ENCODE peak calls at places on chromosome 1, in four cellular contexts. F is colonic mucosa, B is lower lobe of right lung, S is stomach. D is an unnamed sample. For H3K4me1, the result is how much of the 10 kb centered on the place peaks cover.

GRCh38 chr1:105678334-105678733 is 1378.1 kb upstream of the PRMT6 start:
- DNase-seq in F (no peak), B (no peak), S (no peak), D (no peak)

GRCh38 chr1:154627247-154628121 is 19.5 kb upstream of the ADAR start:
- DNase-seq in F (peak), B (peak), S (peak), D (peak)

GRCh38 chr1:235069577-235070563 is 58.8 kb downstream of the TOMM20 start:
- DNase-seq in F (peak), B (peak), S (peak), D (peak)

GRCh38 chr1:209609403-209610377 is 26.2 kb downstream of the CAMK1G start:
- DNase-seq in F (no peak), B (no peak), S (no peak), D (peak)

GRCh38 chr1:41496080-41497055 is 11.9 kb upstream of the EDN2 start:
- DNase-seq in F (peak), B (peak), S (peak), D (peak)

GRCh38 chr1:205930698-205931330 is 12.4 kb downstream of the SLC26A9 start:
- DNase-seq in F (no peak), B (no peak), S (no peak), D (no peak)

GRCh38 chr1:39898648-39899603 is 2.8 kb downstream of the MYCL start:
- DNase-seq in F (peak), B (peak), S (peak), D (peak)

GRCh38 chr1:44714532-44714931 is 16.4 kb downstream of the RNU5D-1 start:
- DNase-seq in F (no peak), B (no peak), S (no peak), D (no peak)

GRCh38 chr1:165896277-165896676 is 68.9 kb downstream of the UCK2 start:
- DNase-seq in F (no peak), B (no peak), S (no peak), D (peak)

GRCh38 chr1:157968503-157968902 is 24.9 kb upstream of the KIRREL1 start:
- DNase-seq in F (peak), B (no peak), S (no peak), D (no peak)

GRCh38 chr1:23899070-23899469 is 14.1 kb downstream of the CNR2 start:
- DNase-seq in F (no peak), B (no peak), S (no peak), D (no peak)

GRCh38 chr1:23897083-23897482 is 16.1 kb downstream of the CNR2 start:
- DNase-seq in F (no peak), B (no peak), S (no peak), D (no peak)

GRCh38 chr1:23895082-23895481 is 18.1 kb downstream of the CNR2 start:
- DNase-seq in F (no peak), B (no peak), S (no peak), D (no peak)

GRCh38 chr1:23896491-23896890 is 16.7 kb downstream of the CNR2 start:
- DNase-seq in F (no peak), B (no peak), S (no peak), D (no peak)

DNA sequence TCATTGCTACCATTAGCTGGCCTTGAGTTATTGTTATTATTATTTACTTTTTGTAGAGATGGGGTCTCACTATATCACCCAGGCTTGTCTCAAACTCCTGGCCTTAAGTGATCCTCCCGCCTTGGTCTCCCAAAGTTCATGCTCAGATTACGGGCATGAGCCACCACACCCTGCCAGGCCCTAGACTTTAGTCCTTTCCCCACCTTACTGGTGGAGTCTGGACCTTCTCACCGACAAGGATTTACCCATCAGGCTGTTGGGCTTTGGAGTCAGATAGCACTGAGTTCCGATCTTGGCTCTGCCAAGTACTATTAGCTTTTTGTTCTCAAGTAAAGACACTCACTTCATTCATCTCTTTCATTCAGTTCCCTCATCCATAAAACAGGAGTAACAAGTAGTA is 17.2 kb downstream of the CNR2 start:
- DNase-seq in F (no peak), B (no peak), S (no peak), D (no peak)
- H3K27ac ChIP-seq in F (no peak), B (no peak), S (no peak), D (peak)

GRCh38 chr1:204081156-204081790 is 8.4 kb downstream of the SOX13 start:
- DNase-seq in F (no peak), B (no peak), S (no peak), D (no peak)

GRCh38 chr1:204077979-204078696 is 5.2 kb downstream of the SOX13 start:
- DNase-seq in F (no peak), B (peak), S (peak), D (no peak)

GRCh38 chr1:204081791-204082513 is 9.0 kb downstream of the SOX13 start:
- DNase-seq in F (no peak), B (no peak), S (no peak), D (no peak)

GRCh38 chr1:204080163-204080903 is 7.4 kb downstream of the SOX13 start:
- DNase-seq in F (peak), B (peak), S (peak), D (peak)

DNA sequence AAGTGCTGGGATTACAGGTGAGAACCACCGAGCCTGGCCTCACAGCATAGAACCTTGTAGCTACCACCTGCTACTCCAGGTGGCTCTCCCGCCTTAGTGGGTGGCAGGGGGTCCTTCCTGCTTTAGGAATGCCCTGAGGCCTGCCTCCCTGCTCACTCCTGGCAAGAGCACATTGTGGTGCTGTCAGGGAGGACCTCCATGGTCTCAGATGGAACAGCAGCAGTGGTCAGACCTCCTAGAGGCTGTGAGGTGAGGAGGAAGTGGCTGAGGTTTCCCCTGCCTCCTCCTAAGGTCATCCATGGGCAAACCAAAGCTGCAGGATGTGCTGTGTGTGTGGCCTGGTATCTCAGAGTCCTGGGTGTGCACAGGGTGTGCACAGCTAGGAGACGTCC is 6.7 kb downstream of the SOX13 start:
- DNase-seq in F (no peak), B (no peak), S (no peak), D (no peak)
- H3K4me3 ChIP-seq in F (no peak), B (peak), S (no peak), D (no peak)

GRCh38 chr1:67953301-67953700 is 97.1 kb downstream of the DIRAS3 start:
- DNase-seq in F (no peak), B (no peak), S (no peak), D (no peak)
- H3K4me1 ChIP-seq in F (under half), B (under half), S (under half), D (under half)

DNA sequence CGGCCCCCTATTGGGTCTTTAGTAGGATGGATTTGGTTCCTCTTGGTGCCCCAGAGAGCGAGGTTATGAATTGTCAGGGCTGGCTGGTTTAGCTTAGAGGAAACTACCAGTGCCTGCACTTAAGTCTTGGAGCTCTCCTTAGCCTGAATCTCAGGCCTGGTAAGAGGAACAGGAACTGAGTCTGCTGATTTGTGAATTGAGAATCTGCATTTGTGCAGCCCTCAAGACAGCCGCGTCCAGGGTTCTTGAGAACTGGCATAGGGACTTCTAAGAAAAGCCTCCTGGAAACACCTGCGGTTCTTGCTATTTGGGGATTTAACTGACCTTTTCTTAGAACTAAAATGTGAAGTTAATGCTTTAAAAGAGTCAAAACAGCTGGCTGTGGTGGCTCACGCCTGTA is 1.7 kb downstream of the NECAP2 start:
- DNase-seq in F (no peak), B (no peak), S (no peak), D (no peak)
- H3K27ac ChIP-seq in F (no peak), B (peak), S (no peak), D (peak)

D was measured in left lung.